ENCODE peak calls at places on chromosomes 6 and 20, in six cellular contexts. One of them, this sample, is unnamed.

GRCh38 chr6:52788478-52788877 is 15.1 kb downstream of the GSTA1 start:
- DNase-seq in esophagus muscularis mucosa: no peak
- DNase-seq in upper lobe of left lung: no peak
- DNase-seq in stomach: no peak
- DNase-seq in HCT116: no peak
- DNase-seq in prostate gland: no peak
- DNase-seq in this sample: no peak

GRCh38 chr6:141017941-141018340 is 1114.8 kb upstream of the GJE1 start:
- DNase-seq in HCT116: no peak
- DNase-seq in prostate gland: no peak
- DNase-seq in esophagus muscularis mucosa: no peak
- DNase-seq in upper lobe of left lung: no peak
- DNase-seq in stomach: no peak
- DNase-seq in this sample: no peak

GRCh38 chr20:34874094-34874654 is 1.5 kb upstream of the GGT7 start:
- DNase-seq in esophagus muscularis mucosa: peak
- DNase-seq in HCT116: peak
- DNase-seq in prostate gland: peak
- DNase-seq in upper lobe of left lung: peak
- DNase-seq in stomach: peak
- DNase-seq in this sample: no peak

GRCh38 chr6:168301648-168302398 is 17.8 kb downstream of the DACT2 start:
- DNase-seq in HCT116: no peak
- DNase-seq in upper lobe of left lung: no peak
- DNase-seq in prostate gland: no peak
- DNase-seq in esophagus muscularis mucosa: no peak
- DNase-seq in stomach: no peak
- DNase-seq in this sample: peak

GRCh38 chr6:38856490-38856889 is 141.4 kb downstream of the DNAH8 start:
- DNase-seq in prostate gland: no peak
- DNase-seq in HCT116: no peak
- DNase-seq in esophagus muscularis mucosa: no peak
- DNase-seq in upper lobe of left lung: no peak
- DNase-seq in stomach: no peak
- DNase-seq in this sample: no peak

GRCh38 chr20:14568225-14568624 is 230.8 kb upstream of the FLRT3 start:
- DNase-seq in HCT116: no peak
- DNase-seq in esophagus muscularis mucosa: no peak
- DNase-seq in stomach: no peak
- DNase-seq in prostate gland: no peak
- DNase-seq in upper lobe of left lung: no peak
- DNase-seq in this sample: no peak

GRCh38 chr20:25508083-25508770 is 77.1 kb downstream of the NINL start:
- DNase-seq in prostate gland: no peak
- DNase-seq in esophagus muscularis mucosa: no peak
- DNase-seq in upper lobe of left lung: no peak
- DNase-seq in HCT116: no peak
- DNase-seq in stomach: no peak
- DNase-seq in this sample: no peak

GRCh38 chr6:89412071-89413005 is at the start of gene RRAGD:
- DNase-seq in esophagus muscularis mucosa: no peak
- DNase-seq in upper lobe of left lung: peak
- DNase-seq in HCT116: peak
- DNase-seq in stomach: peak
- DNase-seq in prostate gland: peak
- DNase-seq in this sample: peak

GRCh38 chr20:61803416-61803902 is 262.2 kb downstream of the TAF4 start:
- DNase-seq in upper lobe of left lung: no peak
- DNase-seq in esophagus muscularis mucosa: no peak
- DNase-seq in HCT116: no peak
- DNase-seq in prostate gland: no peak
- DNase-seq in stomach: no peak
- DNase-seq in this sample: peak

GRCh38 chr6:48048460-48049146 is 62.4 kb downstream of the PTCHD4 start:
- DNase-seq in upper lobe of left lung: no peak
- DNase-seq in esophagus muscularis mucosa: no peak
- DNase-seq in HCT116: no peak
- DNase-seq in stomach: no peak
- DNase-seq in prostate gland: no peak
- DNase-seq in this sample: no peak

DNA sequence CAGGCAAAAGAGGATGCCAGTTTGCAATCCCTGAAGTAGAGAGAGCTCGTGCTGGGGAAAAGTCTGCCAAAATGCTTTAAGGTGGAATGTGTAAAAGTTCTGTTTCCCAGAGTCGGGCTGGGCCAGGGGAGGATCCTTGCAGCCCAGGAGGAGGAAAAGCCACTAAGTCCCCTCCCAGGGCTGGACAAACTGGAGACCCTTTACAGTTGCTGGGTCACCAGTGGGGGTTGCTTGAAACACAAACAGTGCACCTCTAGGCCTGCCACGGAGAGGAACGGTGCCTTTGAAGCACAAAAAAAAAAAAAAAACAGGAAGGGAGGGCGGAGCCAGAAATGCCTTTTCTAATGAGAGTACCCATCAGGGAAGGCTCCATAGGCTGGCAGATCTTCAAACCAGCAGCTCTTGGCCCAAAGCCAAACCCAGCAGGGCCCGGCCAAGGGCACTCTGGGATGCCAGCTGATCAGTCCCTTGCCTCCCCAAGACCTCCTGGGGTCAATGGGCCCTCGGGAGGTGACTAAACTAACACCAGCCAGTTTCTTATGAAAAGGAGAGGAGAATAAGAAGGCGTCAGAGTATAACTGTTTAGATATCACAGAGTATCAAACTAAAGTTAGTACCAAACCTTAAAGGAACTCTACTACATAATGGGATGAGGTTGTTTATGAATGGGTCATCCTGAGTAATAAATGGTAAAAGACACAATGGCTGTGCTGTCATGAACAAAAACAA is 23.7 kb downstream of the HLA-A start:
- DNase-seq in HCT116: peak
- DNase-seq in stomach: peak
- DNase-seq in upper lobe of left lung: peak
- DNase-seq in esophagus muscularis mucosa: no peak
- DNase-seq in prostate gland: peak
- DNase-seq in this sample: peak
- TF ChIP-seq POLR2AphosphoS5 in HCT116: peak
- TF ChIP-seq POLR2AphosphoS5 in stomach: no peak
- TF ChIP-seq POLR2AphosphoS5 in upper lobe of left lung: peak
- TF ChIP-seq POLR2AphosphoS5 in esophagus muscularis mucosa: peak
- TF ChIP-seq POLR2AphosphoS5 in prostate gland: peak
- TF ChIP-seq POLR2AphosphoS5 in this sample: peak

GRCh38 chr6:12297363-12298016 is 7.3 kb downstream of the EDN1 start:
- DNase-seq in esophagus muscularis mucosa: peak
- DNase-seq in prostate gland: no peak
- DNase-seq in HCT116: no peak
- DNase-seq in stomach: no peak
- DNase-seq in upper lobe of left lung: no peak
- DNase-seq in this sample: no peak
- TF ChIP-seq POLR2AphosphoS5 in esophagus muscularis mucosa: no peak
- TF ChIP-seq POLR2AphosphoS5 in prostate gland: peak
- TF ChIP-seq POLR2AphosphoS5 in HCT116: no peak
- TF ChIP-seq POLR2AphosphoS5 in stomach: no peak
- TF ChIP-seq POLR2AphosphoS5 in upper lobe of left lung: no peak
- TF ChIP-seq POLR2AphosphoS5 in this sample: no peak

GRCh38 chr6:87257565-87257964 is 64.8 kb upstream of the SMIM8 start:
- DNase-seq in stomach: no peak
- DNase-seq in prostate gland: no peak
- DNase-seq in HCT116: no peak
- DNase-seq in upper lobe of left lung: no peak
- DNase-seq in esophagus muscularis mucosa: no peak
- DNase-seq in this sample: no peak
- TF ChIP-seq POLR2AphosphoS5 in stomach: no peak
- TF ChIP-seq POLR2AphosphoS5 in prostate gland: no peak
- TF ChIP-seq POLR2AphosphoS5 in HCT116: peak
- TF ChIP-seq POLR2AphosphoS5 in upper lobe of left lung: no peak
- TF ChIP-seq POLR2AphosphoS5 in esophagus muscularis mucosa: no peak
- TF ChIP-seq POLR2AphosphoS5 in this sample: no peak

GRCh38 chr6:146545608-146546007 is 2.0 kb downstream of the RAB32 start:
- DNase-seq in prostate gland: no peak
- DNase-seq in HCT116: no peak
- DNase-seq in esophagus muscularis mucosa: no peak
- DNase-seq in upper lobe of left lung: no peak
- DNase-seq in stomach: no peak
- DNase-seq in this sample: no peak
- TF ChIP-seq POLR2AphosphoS5 in prostate gland: no peak
- TF ChIP-seq POLR2AphosphoS5 in HCT116: no peak
- TF ChIP-seq POLR2AphosphoS5 in esophagus muscularis mucosa: no peak
- TF ChIP-seq POLR2AphosphoS5 in upper lobe of left lung: no peak
- TF ChIP-seq POLR2AphosphoS5 in stomach: no peak
- TF ChIP-seq POLR2AphosphoS5 in this sample: no peak

DNA sequence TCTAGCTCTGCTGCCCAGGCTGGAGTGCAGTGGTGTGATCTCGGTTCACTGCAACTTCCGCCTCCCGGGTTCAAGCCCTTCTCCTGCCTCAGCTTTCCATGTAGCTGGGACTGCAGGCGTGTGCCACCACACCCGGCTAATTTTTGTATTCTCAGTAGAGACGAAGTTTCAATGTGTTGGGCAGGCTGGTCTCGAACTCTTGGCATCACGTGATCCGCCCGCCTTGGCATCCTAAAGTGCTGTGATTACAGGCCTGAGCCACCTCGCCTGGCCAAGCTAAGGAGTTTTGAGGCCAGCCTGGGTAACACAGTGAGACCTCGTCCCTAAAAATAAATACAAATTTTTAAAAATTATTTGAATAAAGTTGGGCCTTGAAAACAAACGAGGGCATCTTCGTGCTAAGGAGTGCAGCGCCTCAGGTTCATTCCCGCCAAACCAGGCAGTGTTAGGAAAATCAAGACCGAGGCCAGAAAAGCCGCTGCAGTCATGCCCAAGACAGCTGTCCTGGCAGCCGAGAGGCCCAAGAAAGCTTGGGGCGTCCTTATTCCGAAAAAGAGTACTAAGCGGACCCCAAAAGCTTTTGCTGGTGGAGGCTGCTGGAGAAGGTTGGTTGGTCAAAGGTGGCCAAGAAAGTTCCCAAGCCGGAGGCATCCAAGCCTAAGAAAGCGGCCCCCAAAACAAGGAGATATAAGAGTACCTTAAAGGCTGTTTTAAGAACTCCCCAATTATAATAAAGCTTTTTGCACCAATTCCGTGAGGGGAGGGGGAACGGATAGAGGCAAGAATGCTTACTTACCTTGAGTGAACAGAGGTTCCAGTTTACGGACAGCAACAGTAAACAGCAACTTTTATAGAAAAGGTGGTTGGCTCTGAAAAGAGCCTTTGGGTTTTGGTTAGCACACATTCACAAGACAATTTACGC is 109.0 kb downstream of the HFE start:
- DNase-seq in HCT116: no peak
- DNase-seq in stomach: no peak
- DNase-seq in prostate gland: no peak
- DNase-seq in esophagus muscularis mucosa: no peak
- DNase-seq in upper lobe of left lung: no peak
- DNase-seq in this sample: peak
- TF ChIP-seq POLR2AphosphoS5 in HCT116: no peak
- TF ChIP-seq POLR2AphosphoS5 in stomach: no peak
- TF ChIP-seq POLR2AphosphoS5 in prostate gland: no peak
- TF ChIP-seq POLR2AphosphoS5 in esophagus muscularis mucosa: no peak
- TF ChIP-seq POLR2AphosphoS5 in upper lobe of left lung: no peak
- TF ChIP-seq POLR2AphosphoS5 in this sample: no peak

GRCh38 chr6:148374040-148374439 is 31.4 kb downstream of the SASH1 start:
- DNase-seq in upper lobe of left lung: no peak
- DNase-seq in prostate gland: no peak
- DNase-seq in esophagus muscularis mucosa: no peak
- DNase-seq in HCT116: no peak
- DNase-seq in stomach: no peak
- DNase-seq in this sample: no peak
- TF ChIP-seq POLR2AphosphoS5 in upper lobe of left lung: no peak
- TF ChIP-seq POLR2AphosphoS5 in prostate gland: peak
- TF ChIP-seq POLR2AphosphoS5 in esophagus muscularis mucosa: no peak
- TF ChIP-seq POLR2AphosphoS5 in HCT116: no peak
- TF ChIP-seq POLR2AphosphoS5 in stomach: no peak
- TF ChIP-seq POLR2AphosphoS5 in this sample: no peak

DNA sequence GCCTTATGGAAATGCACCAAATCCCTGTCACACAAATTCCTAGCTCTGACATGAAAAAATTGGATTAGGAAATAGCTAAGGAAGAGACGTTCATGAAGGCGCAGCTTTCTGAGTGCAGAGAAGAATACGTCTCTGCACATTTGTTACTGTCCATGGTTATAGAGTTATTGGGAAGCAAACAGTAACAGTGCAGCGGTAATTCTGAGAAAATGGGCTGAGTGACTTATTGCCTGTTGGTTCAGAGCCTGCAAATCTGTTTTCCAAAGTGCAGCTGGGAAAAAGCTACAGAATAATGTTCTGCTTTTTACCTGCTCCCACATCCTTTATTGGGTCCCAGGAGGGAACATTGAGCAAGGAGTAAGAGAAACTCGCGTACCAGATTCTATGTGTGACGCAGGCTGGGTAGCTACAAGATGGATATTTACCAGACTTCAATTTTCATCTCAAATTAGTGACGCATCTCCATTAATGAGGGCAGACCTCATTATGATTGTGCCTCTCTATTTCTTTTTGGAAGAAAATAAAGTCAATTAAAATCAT is 160.2 kb downstream of the BTBD3 start:
- DNase-seq in stomach: no peak
- DNase-seq in HCT116: no peak
- DNase-seq in prostate gland: no peak
- DNase-seq in esophagus muscularis mucosa: no peak
- DNase-seq in upper lobe of left lung: no peak
- DNase-seq in this sample: no peak
- TF ChIP-seq POLR2AphosphoS5 in stomach: no peak
- TF ChIP-seq POLR2AphosphoS5 in HCT116: no peak
- TF ChIP-seq POLR2AphosphoS5 in prostate gland: no peak
- TF ChIP-seq POLR2AphosphoS5 in esophagus muscularis mucosa: no peak
- TF ChIP-seq POLR2AphosphoS5 in upper lobe of left lung: no peak
- TF ChIP-seq POLR2AphosphoS5 in this sample: no peak